ENCODE peak calls at places on chromosomes 13 and 19, in five cellular contexts. One of them, this sample, is unnamed.

GRCh38 chr19:41682437-41682836 is 5.6 kb downstream of the CEACAM7 start:
- DNase-seq in lower leg skin: no peak
- DNase-seq in A549: no peak
- DNase-seq in breast epithelium: no peak
- DNase-seq in HCT116: no peak
- DNase-seq in this sample: no peak

GRCh38 chr19:14434543-14435319 is 1.6 kb downstream of the PKN1 start:
- DNase-seq in HCT116: no peak
- DNase-seq in breast epithelium: peak
- DNase-seq in lower leg skin: peak
- DNase-seq in A549: no peak
- DNase-seq in this sample: peak

GRCh38 chr19:32642771-32643170 is 32.2 kb downstream of the ANKRD27 start:
- DNase-seq in breast epithelium: no peak
- DNase-seq in lower leg skin: no peak
- DNase-seq in HCT116: no peak
- DNase-seq in A549: no peak
- DNase-seq in this sample: no peak

GRCh38 chr19:45166723-45167252 is 6.0 kb upstream of the NKPD1 start:
- DNase-seq in HCT116: no peak
- DNase-seq in breast epithelium: no peak
- DNase-seq in A549: no peak
- DNase-seq in lower leg skin: no peak
- DNase-seq in this sample: no peak

GRCh38 chr19:39438270-39438934 is 2.7 kb upstream of the RPS16 start:
- DNase-seq in lower leg skin: no peak
- DNase-seq in A549: no peak
- DNase-seq in breast epithelium: no peak
- DNase-seq in HCT116: no peak
- DNase-seq in this sample: no peak

GRCh38 chr13:92460479-92460878 is 766.1 kb upstream of the GPC6 start:
- DNase-seq in lower leg skin: no peak
- DNase-seq in breast epithelium: no peak
- DNase-seq in A549: no peak
- DNase-seq in HCT116: no peak
- DNase-seq in this sample: no peak

GRCh38 chr13:37539176-37539575 is 59.4 kb downstream of the POSTN start:
- DNase-seq in HCT116: no peak
- DNase-seq in breast epithelium: no peak
- DNase-seq in lower leg skin: no peak
- DNase-seq in A549: no peak
- DNase-seq in this sample: no peak

GRCh38 chr13:44703371-44703770 is 127.2 kb upstream of the TSC22D1 start:
- DNase-seq in lower leg skin: peak
- DNase-seq in HCT116: no peak
- DNase-seq in breast epithelium: no peak
- DNase-seq in A549: no peak
- DNase-seq in this sample: no peak

GRCh38 chr13:32205426-32206096 is 109.6 kb downstream of the ZAR1L start:
- DNase-seq in A549: no peak
- DNase-seq in lower leg skin: no peak
- DNase-seq in HCT116: no peak
- DNase-seq in breast epithelium: no peak
- DNase-seq in this sample: no peak

GRCh38 chr13:96710166-96710866 is 284.0 kb downstream of the OXGR1 start:
- DNase-seq in HCT116: no peak
- DNase-seq in lower leg skin: no peak
- DNase-seq in A549: no peak
- DNase-seq in breast epithelium: no peak
- DNase-seq in this sample: no peak

GRCh38 chr19:3572855-3573161 is at the start of gene HMG20B:
- DNase-seq in breast epithelium: no peak
- DNase-seq in lower leg skin: no peak
- DNase-seq in A549: no peak
- DNase-seq in HCT116: no peak
- DNase-seq in this sample: no peak

GRCh38 chr19:33063356-33064116 is 1.2 kb downstream of the RHPN2 start:
- DNase-seq in lower leg skin: no peak
- DNase-seq in breast epithelium: no peak
- DNase-seq in HCT116: no peak
- DNase-seq in A549: no peak
- DNase-seq in this sample: no peak

GRCh38 chr13:66461021-66461420 is 769.1 kb downstream of the PCDH9 start:
- DNase-seq in breast epithelium: no peak
- DNase-seq in lower leg skin: no peak
- DNase-seq in A549: no peak
- DNase-seq in HCT116: no peak
- DNase-seq in this sample: no peak

GRCh38 chr13:110560606-110561334 is 752 bp downstream of the RAB20 start:
- DNase-seq in lower leg skin: no peak
- DNase-seq in breast epithelium: no peak
- DNase-seq in A549: no peak
- DNase-seq in HCT116: no peak
- DNase-seq in this sample: no peak

GRCh38 chr13:101025925-101026324 is 351.3 kb upstream of the TMTC4 start:
- DNase-seq in lower leg skin: no peak
- DNase-seq in HCT116: no peak
- DNase-seq in breast epithelium: no peak
- DNase-seq in A549: no peak
- DNase-seq in this sample: no peak

GRCh38 chr19:18120127-18120526 is 22.5 kb downstream of the MAST3 start:
- DNase-seq in A549: no peak
- DNase-seq in breast epithelium: no peak
- DNase-seq in lower leg skin: no peak
- DNase-seq in HCT116: no peak
- DNase-seq in this sample: no peak

GRCh38 chr19:38699027-38699346 is 45.3 kb downstream of the CAPN12 start:
- DNase-seq in lower leg skin: no peak
- DNase-seq in HCT116: no peak
- DNase-seq in A549: no peak
- DNase-seq in breast epithelium: no peak
- DNase-seq in this sample: no peak

GRCh38 chr19:29855087-29855486 is 43.3 kb downstream of the CCNE1 start:
- DNase-seq in breast epithelium: no peak
- DNase-seq in lower leg skin: no peak
- DNase-seq in A549: no peak
- DNase-seq in HCT116: no peak
- DNase-seq in this sample: no peak

GRCh38 chr13:69565334-69565733 is 542.3 kb upstream of the ATXN8OS start:
- DNase-seq in HCT116: peak
- DNase-seq in A549: peak
- DNase-seq in breast epithelium: no peak
- DNase-seq in lower leg skin: no peak
- DNase-seq in this sample: peak

GRCh38 chr13:99617474-99618255 is 116.4 kb downstream of the TM9SF2 start:
- DNase-seq in HCT116: peak
- DNase-seq in lower leg skin: no peak
- DNase-seq in A549: peak
- DNase-seq in breast epithelium: no peak
- DNase-seq in this sample: peak

GRCh38 chr19:35347171-35347929 is at the start of gene FFAR1:
- DNase-seq in A549: no peak
- DNase-seq in breast epithelium: no peak
- DNase-seq in lower leg skin: peak
- DNase-seq in HCT116: no peak
- DNase-seq in this sample: no peak

GRCh38 chr19:45253396-45254027 is 2.4 kb downstream of the MARK4 start:
- DNase-seq in A549: no peak
- DNase-seq in HCT116: no peak
- DNase-seq in lower leg skin: no peak
- DNase-seq in breast epithelium: no peak
- DNase-seq in this sample: peak

GRCh38 chr13:98927954-98928927 is 49.6 kb downstream of the DOCK9 start:
- DNase-seq in HCT116: no peak
- DNase-seq in lower leg skin: no peak
- DNase-seq in A549: no peak
- DNase-seq in breast epithelium: no peak
- DNase-seq in this sample: no peak

GRCh38 chr19:52891336-52891735 is 6.1 kb downstream of the ZNF320 start:
- DNase-seq in HCT116: no peak
- DNase-seq in lower leg skin: no peak
- DNase-seq in breast epithelium: no peak
- DNase-seq in A549: no peak
- DNase-seq in this sample: no peak

GRCh38 chr19:47444388-47444821 is 25.1 kb upstream of the MEIS3 start:
- DNase-seq in breast epithelium: no peak
- DNase-seq in HCT116: no peak
- DNase-seq in lower leg skin: no peak
- DNase-seq in A549: no peak
- DNase-seq in this sample: no peak

GRCh38 chr19:39557791-39558622 is 18.0 kb upstream of the EID2 start:
- DNase-seq in HCT116: no peak
- DNase-seq in lower leg skin: no peak
- DNase-seq in A549: no peak
- DNase-seq in breast epithelium: no peak
- DNase-seq in this sample: no peak

GRCh38 chr13:108787709-108788394 is 158.4 kb downstream of the MYO16 start:
- DNase-seq in HCT116: no peak
- DNase-seq in lower leg skin: no peak
- DNase-seq in breast epithelium: no peak
- DNase-seq in A549: no peak
- DNase-seq in this sample: no peak

GRCh38 chr13:105097501-105097900 is 1438.0 kb downstream of the EFNB2 start:
- DNase-seq in lower leg skin: no peak
- DNase-seq in A549: no peak
- DNase-seq in HCT116: no peak
- DNase-seq in breast epithelium: no peak
- DNase-seq in this sample: no peak

GRCh38 chr13:99895999-99896695 is 75.4 kb downstream of the ZIC5 start:
- DNase-seq in lower leg skin: peak
- DNase-seq in HCT116: no peak
- DNase-seq in breast epithelium: no peak
- DNase-seq in A549: no peak
- DNase-seq in this sample: no peak

GRCh38 chr13:67075239-67075638 is 154.9 kb downstream of the PCDH9 start:
- DNase-seq in lower leg skin: no peak
- DNase-seq in HCT116: no peak
- DNase-seq in A549: no peak
- DNase-seq in breast epithelium: no peak
- DNase-seq in this sample: no peak

GRCh38 chr19:19105365-19106060 is 32.8 kb downstream of the TMEM161A start:
- DNase-seq in HCT116: peak
- DNase-seq in lower leg skin: no peak
- DNase-seq in A549: peak
- DNase-seq in breast epithelium: peak
- DNase-seq in this sample: no peak

GRCh38 chr19:1266116-1266817 is 2.9 kb upstream of the CIRBP start:
- DNase-seq in breast epithelium: no peak
- DNase-seq in HCT116: no peak
- DNase-seq in A549: peak
- DNase-seq in lower leg skin: peak
- DNase-seq in this sample: peak
- TF ChIP-seq POLR2A in breast epithelium: no peak
- TF ChIP-seq POLR2A in HCT116: no peak
- TF ChIP-seq POLR2A in A549: no peak
- TF ChIP-seq POLR2A in lower leg skin: no peak
- TF ChIP-seq POLR2A in this sample: peak

GRCh38 chr13:46553521-46553885 is 533 bp downstream of the LRCH1 start:
- DNase-seq in A549: no peak
- DNase-seq in breast epithelium: no peak
- DNase-seq in HCT116: no peak
- DNase-seq in lower leg skin: peak
- DNase-seq in this sample: no peak

GRCh38 chr13:46552302-46552680 is 679 bp upstream of the LRCH1 start:
- DNase-seq in A549: no peak
- DNase-seq in HCT116: no peak
- DNase-seq in breast epithelium: no peak
- DNase-seq in lower leg skin: no peak
- DNase-seq in this sample: no peak

GRCh38 chr13:46553886-46554855 is 1.2 kb downstream of the LRCH1 start:
- DNase-seq in breast epithelium: peak
- DNase-seq in lower leg skin: peak
- DNase-seq in A549: peak
- DNase-seq in HCT116: peak
- DNase-seq in this sample: peak

GRCh38 chr13:46551410-46552301 is 1.3 kb upstream of the LRCH1 start:
- DNase-seq in HCT116: peak
- DNase-seq in A549: peak
- DNase-seq in breast epithelium: peak
- DNase-seq in lower leg skin: peak
- DNase-seq in this sample: no peak

DNA sequence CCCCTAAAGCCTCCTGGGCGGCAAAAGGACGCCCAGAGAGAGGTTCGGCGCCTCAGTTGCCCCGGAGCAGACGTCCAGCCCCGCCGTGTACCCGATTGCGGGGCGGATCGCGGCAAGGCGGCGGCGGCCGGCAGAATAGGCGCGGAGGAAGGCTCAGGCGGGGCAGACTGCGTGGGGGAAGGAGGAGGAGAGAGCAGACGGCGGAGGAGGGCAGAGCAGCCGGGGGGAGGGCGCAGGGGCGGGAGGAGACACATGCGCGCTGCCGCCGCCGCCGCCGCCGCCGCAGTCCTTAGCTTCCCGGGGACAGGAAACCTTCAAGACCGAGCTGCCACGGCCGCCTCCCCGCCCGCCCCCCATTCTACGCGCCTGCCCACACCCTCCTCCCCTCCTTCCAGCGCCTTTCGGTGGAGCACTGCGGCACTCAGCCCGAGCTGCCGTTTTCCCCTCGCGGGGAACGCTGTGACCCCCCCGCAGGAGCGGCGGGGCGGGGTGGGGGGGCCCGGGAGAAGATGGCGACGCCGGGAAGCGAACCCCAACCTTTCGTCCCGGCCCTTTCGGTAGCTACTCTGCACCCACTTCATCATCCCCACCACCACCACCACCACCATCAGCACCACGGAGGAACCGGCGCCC is at the start of gene LRCH1:
- DNase-seq in A549: peak
- DNase-seq in breast epithelium: peak
- DNase-seq in HCT116: peak
- DNase-seq in lower leg skin: peak
- DNase-seq in this sample: peak
- TF ChIP-seq POLR2A in A549: peak
- TF ChIP-seq POLR2A in breast epithelium: no peak
- TF ChIP-seq POLR2A in HCT116: peak
- TF ChIP-seq POLR2A in lower leg skin: no peak
- TF ChIP-seq POLR2A in this sample: peak

GRCh38 chr19:36850646-36851442 is at the start of gene ZNF345:
- DNase-seq in lower leg skin: peak
- DNase-seq in breast epithelium: peak
- DNase-seq in A549: peak
- DNase-seq in HCT116: no peak
- DNase-seq in this sample: peak
- TF ChIP-seq POLR2A in lower leg skin: no peak
- TF ChIP-seq POLR2A in breast epithelium: peak
- TF ChIP-seq POLR2A in A549: no peak
- TF ChIP-seq POLR2A in HCT116: no peak
- TF ChIP-seq POLR2A in this sample: peak

DNA sequence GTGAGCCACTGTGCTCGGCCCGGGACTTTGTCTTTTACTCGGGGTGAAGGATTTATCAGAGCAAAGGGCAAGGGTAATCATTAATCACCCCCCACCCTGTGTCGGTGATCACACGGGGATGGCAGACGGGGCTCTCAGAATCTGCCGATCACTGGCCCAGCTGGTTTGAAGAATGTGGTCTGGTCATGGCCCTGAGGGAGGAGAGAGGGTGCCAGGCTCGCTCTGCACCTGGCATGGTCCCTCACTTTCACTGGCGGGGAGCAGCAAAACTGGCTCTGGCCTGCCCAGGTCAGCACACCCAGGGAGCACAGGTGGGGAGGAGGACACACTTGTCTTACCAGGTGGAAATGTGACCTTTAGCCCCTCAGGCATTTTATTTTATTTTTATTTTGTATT is 10.2 kb downstream of the REEP6 start:
- DNase-seq in breast epithelium: peak
- DNase-seq in HCT116: no peak
- DNase-seq in lower leg skin: no peak
- DNase-seq in A549: no peak
- DNase-seq in this sample: no peak
- TF ChIP-seq POLR2A in breast epithelium: no peak
- TF ChIP-seq POLR2A in HCT116: no peak
- TF ChIP-seq POLR2A in lower leg skin: no peak
- TF ChIP-seq POLR2A in A549: no peak
- TF ChIP-seq POLR2A in this sample: no peak